ENCODE peak calls at places on chromosomes 1 and 21, in four cellular contexts. F is transverse colon, O is tibial nerve, T is IMR-90. G is an unnamed sample.
A peak's percentile ranks its signal among the peaks of the same experiment; 100 is the strongest.

GRCh38 chr1:202710070-202711025 is at the start of gene SYT2:
- DNase-seq in F (peak; percentile 16), O (no peak), T (no peak), G (no peak)

GRCh38 chr21:33266784-33267135 is 593 bp downstream of the IL10RB start:
- DNase-seq in F (peak; percentile 45), O (no peak), T (no peak), G (no peak)

GRCh38 chr1:241411056-241411775 is 54.2 kb upstream of the RGS7 start:
- DNase-seq in F (no peak), O (no peak), T (peak; percentile 52), G (no peak)

GRCh38 chr1:111249960-111250359 is 22.4 kb downstream of the CHI3L2 start:
- DNase-seq in F (no peak), O (no peak), T (no peak), G (no peak)

GRCh38 chr1:154877370-154877974 is 7.4 kb upstream of the KCNN3 start:
- DNase-seq in F (no peak), O (no peak), T (peak; percentile 28), G (no peak)

GRCh38 chr21:35646606-35647005 is 413.7 kb downstream of the SETD4 start:
- DNase-seq in F (no peak), O (no peak), T (peak; percentile 52), G (no peak)

GRCh38 chr1:7891804-7892203 is 38.9 kb upstream of the UTS2 start:
- DNase-seq in F (no peak), O (no peak), T (no peak), G (no peak)

GRCh38 chr1:150176593-150176992 is 26.9 kb downstream of the PLEKHO1 start:
- DNase-seq in F (no peak), O (no peak), T (no peak), G (no peak)

GRCh38 chr1:162855461-162856150 is 5.4 kb downstream of the CCDC190 start:
- DNase-seq in F (no peak), O (no peak), T (peak; percentile 65), G (no peak)

GRCh38 chr1:202806845-202807366 is 1.3 kb downstream of the KDM5B start:
- DNase-seq in F (no peak), O (no peak), T (no peak), G (no peak)

GRCh38 chr1:228471762-228472398 is 15.3 kb upstream of the RNF187 start:
- DNase-seq in F (no peak), O (no peak), T (peak; percentile 44), G (no peak)

GRCh38 chr21:45126085-45126687 is 51.8 kb downstream of the ADARB1 start:
- DNase-seq in F (no peak), O (no peak), T (no peak), G (peak; percentile 18)

GRCh38 chr1:234969630-234970370 is 158.8 kb downstream of the TOMM20 start:
- DNase-seq in F (no peak), O (no peak), T (peak; percentile 92), G (peak; percentile 49)

GRCh38 chr1:171422489-171422888 is 62.8 kb upstream of the PRRC2C start:
- DNase-seq in F (no peak), O (no peak), T (peak; percentile 62), G (no peak)

DNA sequence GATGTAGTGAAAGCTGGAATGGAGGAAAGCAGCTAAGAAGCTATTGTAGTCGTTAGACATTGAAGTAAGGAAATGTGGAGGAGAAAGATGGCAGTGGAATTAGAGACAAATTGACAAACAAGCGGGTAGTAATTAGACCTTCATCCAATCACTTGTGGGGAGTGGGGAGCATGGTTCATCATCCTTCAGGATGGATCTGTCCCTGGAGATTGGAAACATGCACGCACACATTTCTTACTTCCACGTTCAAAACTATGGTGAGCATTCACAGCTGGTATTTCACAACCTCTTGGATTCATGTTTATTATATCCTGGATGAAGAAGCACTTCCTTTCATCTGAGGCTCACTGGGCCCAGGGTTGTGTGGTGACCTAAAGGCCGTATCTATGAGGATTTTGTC is 188.0 kb downstream of the ST6GALNAC3 start:
- DNase-seq in F (no peak), O (no peak), T (no peak), G (no peak)
- H3K4me1 ChIP-seq in F (no peaks in the 10 kb centered on the region), O (peaks cover 5% of the 10 kb centered on the region), T (no peaks in the 10 kb centered on the region), G (no peaks in the 10 kb centered on the region)

GRCh38 chr1:28244549-28245251 is 8.8 kb downstream of the ATP5IF1 start:
- DNase-seq in F (peak; percentile 36), O (no peak), T (no peak), G (peak; percentile 84)
- TF ChIP-seq POLR2A in F (no peak), O (no peak), T (no peak), G (peak; percentile 52)

GRCh38 chr1:53657891-53658396 is 81.0 kb downstream of the GLIS1 start:
- DNase-seq in F (no peak), O (no peak), T (no peak), G (no peak)
- H3K27me3 ChIP-seq in F (no peaks in the 10 kb centered on the region), O (no peaks in the 10 kb centered on the region), T (peaks cover 6% of the 10 kb centered on the region), G (no peaks in the 10 kb centered on the region)

GRCh38 chr21:43911935-43912487 is 47.0 kb downstream of the AGPAT3 start:
- DNase-seq in F (no peak), O (no peak), T (no peak), G (peak; percentile 72)
- H3K4me1 ChIP-seq in F (peaks cover 6% of the 10 kb centered on the region), O (peaks cover 40% of the 10 kb centered on the region), T (peaks cover 2% of the 10 kb centered on the region), G (peaks cover 40% of the 10 kb centered on the region)

G was measured in gastrocnemius medialis.